ENCODE peak calls at places on chromosomes 4 and X, in four cellular contexts. Q is type B pancreatic cell, O is T-helper 9 cell, Z is Daoy. B is an unnamed sample.

GRCh38 chr4:173243321-173243720 is 74.7 kb downstream of the GALNT7 start:
- DNase-seq in O (no peak), Z (peak; percentile 45), Q (no peak), B (no peak)

GRCh38 chr4:146333895-146334262 is 119.5 kb downstream of the REELD1 start:
- DNase-seq in Z (no peak), Q (no peak), O (no peak), B (no peak)

GRCh38 chr4:52051615-52052474 is 741 bp downstream of the SPATA18 start:
- DNase-seq in Z (peak; percentile 60), Q (peak; percentile 83), O (no peak), B (no peak)

GRCh38 chr4:1943928-1944327 is 64.8 kb downstream of the NELFA start:
- DNase-seq in O (no peak), Q (no peak), Z (no peak), B (no peak)

GRCh38 chr4:65416875-65417274 is 253.4 kb downstream of the EPHA5 start:
- DNase-seq in Z (peak; percentile 1), Q (no peak), O (no peak), B (no peak)

GRCh38 chr4:16196482-16197393 is 29.5 kb downstream of the TAPT1 start:
- DNase-seq in Z (peak; percentile 74), Q (no peak), O (no peak), B (no peak)

GRCh38 chr4:73679836-73680235 is 59.6 kb upstream of the RASSF6 start:
- DNase-seq in O (no peak), Q (no peak), Z (peak; percentile 29), B (no peak)

GRCh38 chr4:80005863-80006262 is 67.2 kb downstream of the ANTXR2 start:
- DNase-seq in Z (peak; percentile 2), Q (no peak), O (no peak), B (no peak)

GRCh38 chrX:130058667-130059066 is 51.6 kb downstream of the ELF4 start:
- DNase-seq in Q (no peak), Z (no peak), O (no peak), B (no peak)

GRCh38 chr4:158172196-158172557 is 648 bp downstream of the GASK1B start:
- DNase-seq in O (no peak), Q (no peak), Z (no peak), B (no peak)

GRCh38 chrX:115949900-115950822 is 220.4 kb upstream of the AGTR2 start:
- DNase-seq in Z (no peak), O (no peak), Q (no peak), B (no peak)